ENCODE peak calls at places on chromosomes 16 and 17, in ten cellular contexts. W is cardiac fibroblast, C is fibroblast of lung, M is neural crest cell, J is AG10803, V is fibroblast of pulmonary artery, P is heart right ventricle, L is H1, E is H9, T is stomach. U is an unnamed sample.

GRCh38 chr16:70331588-70332358 is 14.9 kb upstream of the DDX19A start:
- DNase-seq in M (peak; percentile 4), J (no peak), V (peak; percentile 20), P (no peak), E (peak; percentile 37), T (no peak), W (peak; percentile 12), C (peak; percentile 9), L (no peak), U (no peak)

GRCh38 chr16:10552998-10553491 is 27.4 kb downstream of the EMP2 start:
- DNase-seq in V (no peak), P (peak; percentile 76), L (no peak), T (peak; percentile 30), C (no peak), E (peak; percentile 84), J (no peak), M (no peak), W (no peak), U (peak; percentile 90)

GRCh38 chr16:88568710-88569613 is 1.2 kb upstream of the ZC3H18 start:
- DNase-seq in J (no peak), L (no peak), M (no peak), E (no peak), T (no peak), C (no peak), P (no peak), W (no peak), V (no peak), U (no peak)

GRCh38 chr16:84927621-84928591 is 83.4 kb downstream of the ZDHHC7 start:
- DNase-seq in E (no peak), M (no peak), P (no peak), J (no peak), V (no peak), T (no peak), L (no peak), C (no peak), W (no peak), U (no peak)

GRCh38 chr16:25108054-25108453 is 3.5 kb upstream of the LCMT1 start:
- DNase-seq in L (no peak), J (no peak), T (no peak), W (no peak), C (no peak), M (no peak), E (peak; percentile 57), V (no peak), P (no peak), U (peak; percentile 36)

GRCh38 chr16:86249631-86250030 is 260.7 kb upstream of the FOXF1 start:
- DNase-seq in C (no peak), E (no peak), M (no peak), W (no peak), T (no peak), P (no peak), V (no peak), J (no peak), L (no peak), U (no peak)

GRCh38 chr17:80471922-80472321 is 4.5 kb downstream of the NPTX1 start:
- DNase-seq in T (no peak), W (no peak), J (no peak), C (no peak), L (no peak), P (no peak), V (no peak), M (no peak), E (no peak), U (no peak)

GRCh38 chr16:89860747-89861304 is 12.6 kb upstream of the TCF25 start:
- DNase-seq in V (peak; percentile 48), J (peak; percentile 24), E (peak; percentile 89), C (peak; percentile 27), L (peak; percentile 65), P (peak; percentile 49), T (peak; percentile 70), M (peak; percentile 70), W (peak; percentile 57), U (peak; percentile 93)

GRCh38 chr16:11869657-11870228 is 18.4 kb upstream of the RSL1D1 start:
- DNase-seq in W (no peak), J (no peak), T (no peak), M (no peak), E (no peak), V (no peak), P (no peak), L (no peak), C (no peak), U (no peak)

GRCh38 chr17:18213666-18214270 is 11.7 kb upstream of the LLGL1 start:
- DNase-seq in P (no peak), E (no peak), T (no peak), V (no peak), L (no peak), M (no peak), C (no peak), J (no peak), W (no peak), U (no peak)

GRCh38 chr17:6231886-6232767 is 161.9 kb downstream of the WSCD1 start:
- DNase-seq in C (peak; percentile 3), P (no peak), J (no peak), M (no peak), E (peak; percentile 57), T (no peak), V (no peak), W (no peak), L (no peak), U (no peak)

GRCh38 chr16:50731130-50731988 is 10.5 kb upstream of the CYLD start:
- DNase-seq in T (no peak), E (no peak), L (no peak), P (no peak), C (no peak), J (no peak), M (no peak), W (no peak), V (no peak), U (no peak)

GRCh38 chr16:59880626-59881025 is 1146.5 kb upstream of the GOT2 start:
- DNase-seq in W (no peak), V (no peak), P (no peak), E (no peak), J (peak; percentile 16), C (no peak), L (no peak), T (no peak), M (no peak), U (no peak)

GRCh38 chr17:9330140-9330902 is 245.3 kb downstream of the STX8 start:
- DNase-seq in C (no peak), V (no peak), T (no peak), E (peak; percentile 63), J (no peak), W (no peak), M (peak; percentile 35), P (no peak), L (no peak), U (no peak)
- TF ChIP-seq CTCF in C (no peak), V (no peak), T (no peak), E (peak; percentile 31), J (no peak), W (no peak), M (no peak), P (no peak), L (no peak), U (no peak)

GRCh38 chr16:53803451-53803850 is 99.5 kb downstream of the FTO start:
- DNase-seq in J (no peak), P (no peak), M (no peak), L (no peak), C (no peak), W (no peak), E (no peak), T (no peak), V (no peak), U (no peak)
- TF ChIP-seq CTCF in J (no peak), P (no peak), M (no peak), L (no peak), C (no peak), W (no peak), E (no peak), T (no peak), V (no peak), U (no peak)

DNA sequence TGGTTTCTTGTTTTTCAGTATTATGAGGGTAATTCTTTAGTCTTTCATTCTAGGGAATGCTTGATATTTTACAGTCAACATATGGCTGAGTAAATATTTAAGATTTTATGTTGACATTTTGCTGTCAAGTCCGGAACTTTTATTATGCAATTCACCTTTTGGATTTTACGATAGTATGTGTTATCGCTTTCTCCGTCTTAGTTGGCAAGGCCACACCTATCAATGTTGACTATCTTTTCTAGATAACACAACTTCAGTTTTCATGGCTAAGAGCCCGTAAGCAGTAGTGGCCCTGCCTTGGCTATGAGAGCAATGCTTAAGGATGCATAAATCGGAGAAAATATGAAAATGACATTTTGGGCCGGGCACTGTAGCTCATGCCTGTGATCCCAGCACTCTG is 39.5 kb upstream of the CDH13 start:
- DNase-seq in W (no peak), J (no peak), C (no peak), P (no peak), L (no peak), E (no peak), V (no peak), M (no peak), T (no peak), U (no peak)
- TF ChIP-seq CTCF in W (no peak), J (no peak), C (no peak), P (no peak), L (no peak), E (no peak), V (no peak), M (no peak), T (no peak), U (no peak)

GRCh38 chr17:16507918-16508533 is 16.0 kb upstream of the LRRC75A start:
- DNase-seq in C (no peak), E (no peak), W (no peak), J (no peak), P (no peak), L (no peak), T (no peak), M (no peak), V (no peak), U (no peak)
- TF ChIP-seq CTCF in C (no peak), E (no peak), W (no peak), J (no peak), P (no peak), L (no peak), T (no peak), M (no peak), V (no peak), U (no peak)

DNA sequence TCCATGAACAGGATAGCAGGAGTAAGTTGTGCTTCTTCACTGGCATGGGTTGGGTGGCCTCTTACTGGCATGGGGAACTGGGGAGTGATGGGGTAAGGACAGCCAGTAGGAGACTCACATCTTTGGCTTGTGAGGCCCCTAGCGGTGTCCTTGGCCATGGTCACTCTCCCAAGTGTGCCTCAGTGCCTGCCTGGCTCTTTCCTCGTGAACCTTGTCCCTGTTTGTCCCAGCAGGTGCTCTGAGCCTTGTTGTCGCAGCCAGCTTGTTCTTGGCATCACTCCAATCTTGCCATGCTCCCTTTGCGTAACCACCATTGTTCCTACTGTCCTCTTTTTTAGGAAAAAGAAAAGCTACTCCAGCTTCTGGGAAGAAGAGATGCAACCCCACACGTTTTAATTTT is 53.6 kb upstream of the SDK2 start:
- DNase-seq in L (no peak), W (no peak), C (no peak), E (peak; percentile 78), T (no peak), P (no peak), J (no peak), M (no peak), V (no peak), U (no peak)
- TF ChIP-seq CTCF in L (peak; percentile 62), W (no peak), C (no peak), E (peak; percentile 56), T (no peak), P (no peak), J (no peak), M (peak; percentile 36), V (no peak), U (no peak)

U was measured in GM10248.